ENCODE peak calls at places on chromosome 11, in seven cellular contexts. One of them, this sample, is unnamed.

GRCh38 chr11:43327987-43328386 is 16.2 kb downstream of the API5 start:
- DNase-seq in uterus: no peak
- DNase-seq in psoas muscle: no peak
- DNase-seq in A549: peak; percentile 54
- DNase-seq in pancreas: no peak
- DNase-seq in spleen: no peak
- DNase-seq in AG04450: peak; percentile 89
- DNase-seq in this sample: no peak

GRCh38 chr11:20388096-20389055 is 860 bp downstream of the PRMT3 start:
- DNase-seq in uterus: no peak
- DNase-seq in psoas muscle: no peak
- DNase-seq in A549: no peak
- DNase-seq in pancreas: no peak
- DNase-seq in spleen: no peak
- DNase-seq in AG04450: no peak
- DNase-seq in this sample: no peak

GRCh38 chr11:61171907-61172306 is 10.7 kb upstream of the VPS37C start:
- DNase-seq in uterus: no peak
- DNase-seq in psoas muscle: no peak
- DNase-seq in A549: no peak
- DNase-seq in pancreas: no peak
- DNase-seq in spleen: no peak
- DNase-seq in AG04450: no peak
- DNase-seq in this sample: no peak

GRCh38 chr11:132312616-132313210 is 942.3 kb downstream of the NTM start:
- DNase-seq in uterus: no peak
- DNase-seq in psoas muscle: no peak
- DNase-seq in A549: peak; percentile 7
- DNase-seq in pancreas: no peak
- DNase-seq in spleen: no peak
- DNase-seq in AG04450: no peak
- DNase-seq in this sample: no peak

GRCh38 chr11:116557261-116557660 is 215.5 kb downstream of the BUD13 start:
- DNase-seq in uterus: no peak
- DNase-seq in psoas muscle: no peak
- DNase-seq in A549: no peak
- DNase-seq in pancreas: no peak
- DNase-seq in spleen: no peak
- DNase-seq in AG04450: no peak
- DNase-seq in this sample: no peak

GRCh38 chr11:95378106-95378505 is 147.1 kb upstream of the SESN3 start:
- DNase-seq in uterus: no peak
- DNase-seq in psoas muscle: no peak
- DNase-seq in A549: no peak
- DNase-seq in pancreas: no peak
- DNase-seq in spleen: no peak
- DNase-seq in AG04450: no peak
- DNase-seq in this sample: no peak

GRCh38 chr11:90512846-90513245 is 290.0 kb upstream of the CHORDC1 start:
- DNase-seq in uterus: no peak
- DNase-seq in psoas muscle: no peak
- DNase-seq in A549: no peak
- DNase-seq in pancreas: no peak
- DNase-seq in spleen: no peak
- DNase-seq in AG04450: no peak
- DNase-seq in this sample: no peak

GRCh38 chr11:14218728-14219127 is 140.3 kb downstream of the RRAS2 start:
- DNase-seq in uterus: no peak
- DNase-seq in psoas muscle: no peak
- DNase-seq in A549: no peak
- DNase-seq in pancreas: no peak
- DNase-seq in spleen: no peak
- DNase-seq in AG04450: no peak
- DNase-seq in this sample: no peak

GRCh38 chr11:93613432-93613831 is 48.0 kb upstream of the CEP295 start:
- DNase-seq in uterus: no peak
- DNase-seq in psoas muscle: no peak
- DNase-seq in A549: no peak
- DNase-seq in pancreas: no peak
- DNase-seq in spleen: no peak
- DNase-seq in AG04450: no peak
- DNase-seq in this sample: no peak

GRCh38 chr11:38131535-38131934 is 1533.5 kb upstream of the RAG2 start:
- DNase-seq in uterus: no peak
- DNase-seq in psoas muscle: no peak
- DNase-seq in A549: no peak
- DNase-seq in pancreas: no peak
- DNase-seq in spleen: no peak
- DNase-seq in AG04450: no peak
- DNase-seq in this sample: no peak

GRCh38 chr11:122069946-122070345 is 46.1 kb downstream of the BLID start:
- DNase-seq in uterus: peak; percentile 23
- DNase-seq in psoas muscle: peak; percentile 57
- DNase-seq in A549: peak; percentile 33
- DNase-seq in pancreas: peak; percentile 26
- DNase-seq in spleen: no peak
- DNase-seq in AG04450: peak; percentile 72
- DNase-seq in this sample: no peak

GRCh38 chr11:64856382-64857227 is 12.2 kb upstream of the CDC42BPG start:
- DNase-seq in uterus: peak; percentile 63
- DNase-seq in psoas muscle: peak; percentile 94
- DNase-seq in A549: peak; percentile 86
- DNase-seq in pancreas: no peak
- DNase-seq in spleen: no peak
- DNase-seq in AG04450: no peak
- DNase-seq in this sample: no peak

GRCh38 chr11:110431212-110432073 is 1.7 kb downstream of the FDX1 start:
- DNase-seq in uterus: no peak
- DNase-seq in psoas muscle: no peak
- DNase-seq in A549: no peak
- DNase-seq in pancreas: no peak
- DNase-seq in spleen: no peak
- DNase-seq in AG04450: no peak
- DNase-seq in this sample: no peak

GRCh38 chr11:58575377-58576020 is at the start of gene LPXN:
- DNase-seq in uterus: no peak
- DNase-seq in psoas muscle: no peak
- DNase-seq in A549: no peak
- DNase-seq in pancreas: no peak
- DNase-seq in spleen: no peak
- DNase-seq in AG04450: no peak
- DNase-seq in this sample: peak; percentile 39

GRCh38 chr11:95563859-95564258 is 225.7 kb downstream of the FAM76B start:
- DNase-seq in uterus: no peak
- DNase-seq in psoas muscle: no peak
- DNase-seq in A549: no peak
- DNase-seq in pancreas: no peak
- DNase-seq in spleen: no peak
- DNase-seq in AG04450: no peak
- DNase-seq in this sample: no peak

GRCh38 chr11:36409152-36409713 is 100.8 kb downstream of the TRAF6 start:
- DNase-seq in uterus: no peak
- DNase-seq in psoas muscle: no peak
- DNase-seq in A549: no peak
- DNase-seq in pancreas: no peak
- DNase-seq in spleen: no peak
- DNase-seq in AG04450: no peak
- DNase-seq in this sample: no peak

GRCh38 chr11:87198266-87198881 is 160.6 kb downstream of the TMEM135 start:
- DNase-seq in uterus: no peak
- DNase-seq in psoas muscle: no peak
- DNase-seq in A549: no peak
- DNase-seq in pancreas: no peak
- DNase-seq in spleen: no peak
- DNase-seq in AG04450: no peak
- DNase-seq in this sample: no peak

GRCh38 chr11:32266611-32267010 is 168.7 kb downstream of the WT1 start:
- DNase-seq in uterus: no peak
- DNase-seq in psoas muscle: no peak
- DNase-seq in A549: no peak
- DNase-seq in pancreas: no peak
- DNase-seq in spleen: no peak
- DNase-seq in AG04450: no peak
- DNase-seq in this sample: no peak

GRCh38 chr11:79421820-79422219 is 19.0 kb downstream of the TENM4 start:
- DNase-seq in uterus: no peak
- DNase-seq in psoas muscle: no peak
- DNase-seq in A549: no peak
- DNase-seq in pancreas: no peak
- DNase-seq in spleen: no peak
- DNase-seq in AG04450: no peak
- DNase-seq in this sample: no peak

GRCh38 chr11:57885298-57886035 is 123.9 kb downstream of the CTNND1 start:
- DNase-seq in uterus: no peak
- DNase-seq in psoas muscle: no peak
- DNase-seq in A549: peak; percentile 31
- DNase-seq in pancreas: no peak
- DNase-seq in spleen: no peak
- DNase-seq in AG04450: no peak
- DNase-seq in this sample: no peak

GRCh38 chr11:7577226-7577882 is 63.6 kb downstream of the PPFIBP2 start:
- DNase-seq in uterus: peak; percentile 61
- DNase-seq in psoas muscle: peak; percentile 72
- DNase-seq in A549: no peak
- DNase-seq in pancreas: no peak
- DNase-seq in spleen: no peak
- DNase-seq in AG04450: no peak
- DNase-seq in this sample: no peak

GRCh38 chr11:95338430-95338991 is 107.5 kb upstream of the SESN3 start:
- DNase-seq in uterus: peak; percentile 95
- DNase-seq in psoas muscle: peak; percentile 68
- DNase-seq in A549: no peak
- DNase-seq in pancreas: peak; percentile 47
- DNase-seq in spleen: peak; percentile 70
- DNase-seq in AG04450: no peak
- DNase-seq in this sample: no peak

GRCh38 chr11:42631223-42631843 is 680.5 kb upstream of the API5 start:
- DNase-seq in uterus: no peak
- DNase-seq in psoas muscle: no peak
- DNase-seq in A549: peak; percentile 21
- DNase-seq in pancreas: no peak
- DNase-seq in spleen: no peak
- DNase-seq in AG04450: no peak
- DNase-seq in this sample: no peak

GRCh38 chr11:26896716-26897115 is 97.2 kb upstream of the FIBIN start:
- DNase-seq in uterus: no peak
- DNase-seq in psoas muscle: no peak
- DNase-seq in A549: no peak
- DNase-seq in pancreas: no peak
- DNase-seq in spleen: no peak
- DNase-seq in AG04450: no peak
- DNase-seq in this sample: no peak

GRCh38 chr11:46198245-46198872 is 77.1 kb upstream of the PHF21A start:
- DNase-seq in uterus: no peak
- DNase-seq in psoas muscle: no peak
- DNase-seq in A549: no peak
- DNase-seq in pancreas: no peak
- DNase-seq in spleen: no peak
- DNase-seq in AG04450: no peak
- DNase-seq in this sample: no peak

GRCh38 chr11:8841899-8842298 is 69.1 kb upstream of the AKIP1 start:
- DNase-seq in uterus: no peak
- DNase-seq in psoas muscle: no peak
- DNase-seq in A549: no peak
- DNase-seq in pancreas: no peak
- DNase-seq in spleen: no peak
- DNase-seq in AG04450: no peak
- DNase-seq in this sample: no peak

GRCh38 chr11:116833816-116834534 is 3.4 kb downstream of the APOA1 start:
- DNase-seq in uterus: no peak
- DNase-seq in psoas muscle: no peak
- DNase-seq in A549: no peak
- DNase-seq in pancreas: no peak
- DNase-seq in spleen: peak; percentile 54
- DNase-seq in AG04450: no peak
- DNase-seq in this sample: no peak

DNA sequence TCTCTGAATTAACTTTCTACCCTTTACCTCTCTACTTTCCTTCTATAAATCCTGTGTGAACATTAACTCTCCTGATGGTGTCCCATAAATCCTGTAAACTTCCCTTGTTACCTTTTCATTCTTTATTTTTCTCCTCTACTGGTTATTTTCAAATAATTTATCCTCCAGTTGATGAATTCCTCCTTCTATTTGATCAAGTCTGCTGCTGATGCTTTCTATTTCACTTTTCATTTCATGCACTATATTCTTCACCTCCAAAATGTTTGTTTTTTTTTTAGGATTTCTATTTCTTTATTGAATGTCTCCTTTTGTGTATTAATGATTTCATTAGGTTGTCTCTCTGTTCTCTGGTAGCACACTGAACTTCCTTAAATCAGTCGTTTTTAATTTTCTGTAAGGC is 68.6 kb downstream of the KCNQ1OT1 start:
- DNase-seq in uterus: no peak
- DNase-seq in psoas muscle: no peak
- DNase-seq in A549: no peak
- DNase-seq in pancreas: no peak
- DNase-seq in spleen: no peak
- DNase-seq in AG04450: no peak
- DNase-seq in this sample: no peak
- H3K9me3 ChIP-seq in uterus: peaks cover 4% of the 10 kb centered on the region
- H3K9me3 ChIP-seq in psoas muscle: peaks cover 43% of the 10 kb centered on the region
- H3K9me3 ChIP-seq in A549: peaks cover 78% of the 10 kb centered on the region
- H3K9me3 ChIP-seq in pancreas: peaks cover 6% of the 10 kb centered on the region
- H3K9me3 ChIP-seq in spleen: peaks cover 63% of the 10 kb centered on the region
- H3K9me3 ChIP-seq in AG04450: peaks cover 10% of the 10 kb centered on the region
- H3K9me3 ChIP-seq in this sample: peaks cover 36% of the 10 kb centered on the region

GRCh38 chr11:82818399-82819043 is 81.7 kb downstream of the PRCP start:
- DNase-seq in uterus: no peak
- DNase-seq in psoas muscle: no peak
- DNase-seq in A549: no peak
- DNase-seq in pancreas: no peak
- DNase-seq in spleen: no peak
- DNase-seq in AG04450: no peak
- DNase-seq in this sample: no peak
- TF ChIP-seq CTCF in uterus: no peak
- TF ChIP-seq CTCF in psoas muscle: no peak
- TF ChIP-seq CTCF in A549: peak; percentile 7
- TF ChIP-seq CTCF in pancreas: no peak
- TF ChIP-seq CTCF in spleen: no peak
- TF ChIP-seq CTCF in AG04450: no peak
- TF ChIP-seq CTCF in this sample: no peak

DNA sequence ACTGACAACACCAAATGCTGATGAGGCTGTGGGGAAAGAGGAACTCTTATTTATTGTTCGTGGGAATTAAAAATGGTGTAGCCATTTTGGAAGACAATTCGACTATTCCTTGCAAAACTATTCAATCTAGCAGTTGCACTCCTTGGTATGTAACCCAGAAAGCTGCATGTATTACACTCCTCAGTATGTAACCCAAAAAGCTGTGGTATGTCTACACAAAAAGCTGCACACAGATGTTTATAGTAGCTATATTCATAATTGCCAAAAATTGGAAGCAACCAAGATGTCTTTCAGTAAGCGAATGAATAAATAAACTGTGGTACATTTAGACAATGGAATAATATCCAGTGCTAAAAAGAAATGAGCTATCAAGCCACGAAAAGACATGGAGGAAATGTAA is 4.9 kb downstream of the NNMT start:
- DNase-seq in uterus: no peak
- DNase-seq in psoas muscle: no peak
- DNase-seq in A549: no peak
- DNase-seq in pancreas: no peak
- DNase-seq in spleen: no peak
- DNase-seq in AG04450: no peak
- DNase-seq in this sample: no peak
- H3K9me3 ChIP-seq in uterus: no peaks in the 10 kb centered on the region
- H3K9me3 ChIP-seq in psoas muscle: peaks cover 5% of the 10 kb centered on the region
- H3K9me3 ChIP-seq in A549: peaks cover 11% of the 10 kb centered on the region
- H3K9me3 ChIP-seq in pancreas: no peaks in the 10 kb centered on the region
- H3K9me3 ChIP-seq in spleen: no peaks in the 10 kb centered on the region
- H3K9me3 ChIP-seq in AG04450: no peaks in the 10 kb centered on the region
- H3K9me3 ChIP-seq in this sample: peaks cover 6% of the 10 kb centered on the region

GRCh38 chr11:40401132-40401853 is 1058.2 kb downstream of the LRRC4C start:
- DNase-seq in uterus: no peak
- DNase-seq in psoas muscle: no peak
- DNase-seq in A549: no peak
- DNase-seq in pancreas: no peak
- DNase-seq in spleen: no peak
- DNase-seq in AG04450: no peak
- DNase-seq in this sample: no peak
- TF ChIP-seq CTCF in uterus: no peak
- TF ChIP-seq CTCF in psoas muscle: no peak
- TF ChIP-seq CTCF in A549: no peak
- TF ChIP-seq CTCF in pancreas: no peak
- TF ChIP-seq CTCF in spleen: no peak
- TF ChIP-seq CTCF in AG04450: no peak
- TF ChIP-seq CTCF in this sample: no peak

This sample was measured in CD4-positive, alpha-beta T cell.